ENCODE peak calls at places on chromosomes 16 and 17, in nine cellular contexts. P is IMR-90; U is SJCRH30; J is CD4-positive, alpha-beta memory T cell; G is right cardiac atrium; E is right lobe of liver; N is GM23338; Y is H1; K is kidney epithelial cell. D is an unnamed sample.

GRCh38 chr17:47733414-47734288 is 615 bp downstream of the TBX21 start:
- DNase-seq in N (peak), U (no peak), P (no peak), K (no peak), Y (no peak), J (peak), E (peak), G (no peak), D (no peak)

GRCh38 chr17:56756536-56756935 is 77.2 kb downstream of the C17orf67 start:
- DNase-seq in E (no peak), N (no peak), K (peak), G (no peak), J (no peak), Y (no peak), U (no peak), P (peak), D (peak)

GRCh38 chr16:86508028-86508946 is 2.0 kb upstream of the FOXF1 start:
- DNase-seq in K (no peak), U (no peak), G (no peak), E (no peak), J (no peak), Y (no peak), P (no peak), N (peak), D (no peak)

GRCh38 chr17:31308372-31308905 is 5.4 kb downstream of the EVI2B start:
- DNase-seq in K (no peak), U (no peak), J (no peak), Y (no peak), N (no peak), G (no peak), P (no peak), E (no peak), D (no peak)

GRCh38 chr16:15879255-15879804 is 9.1 kb downstream of the CEP20 start:
- DNase-seq in G (no peak), N (no peak), Y (no peak), K (peak), P (peak), E (no peak), J (no peak), U (no peak), D (peak)

GRCh38 chr17:76781056-76781982 is 43.4 kb downstream of the MFSD11 start:
- DNase-seq in N (peak), K (no peak), P (no peak), Y (no peak), G (no peak), E (no peak), J (no peak), U (peak), D (no peak)

GRCh38 chr17:77487677-77488530 is 347.1 kb downstream of the SEC14L1 start:
- DNase-seq in U (no peak), P (no peak), G (peak), E (no peak), N (no peak), Y (no peak), K (no peak), J (no peak), D (no peak)

GRCh38 chr16:65453646-65454045 is 331.8 kb upstream of the CDH11 start:
- DNase-seq in G (no peak), N (no peak), U (peak), K (no peak), E (no peak), J (no peak), P (no peak), Y (no peak), D (no peak)

GRCh38 chr16:64440421-64440831 is 681.4 kb downstream of the CDH11 start:
- DNase-seq in E (no peak), Y (no peak), U (peak), G (no peak), P (peak), K (peak), J (no peak), N (no peak), D (peak)

GRCh38 chr17:72702136-72702735 is 390.3 kb downstream of the SLC39A11 start:
- DNase-seq in K (no peak), G (no peak), J (no peak), N (no peak), P (peak), E (no peak), U (no peak), Y (no peak), D (no peak)

GRCh38 chr16:51523400-51523799 is 372.3 kb upstream of the SALL1 start:
- DNase-seq in G (no peak), P (peak), U (no peak), K (no peak), N (no peak), Y (no peak), J (no peak), E (no peak), D (no peak)

GRCh38 chr17:68318103-68318991 is 27.1 kb downstream of the ARSG start:
- DNase-seq in Y (no peak), G (no peak), P (peak), U (peak), E (no peak), J (no peak), N (no peak), K (no peak), D (peak)

GRCh38 chr16:8655184-8655717 is 19.2 kb upstream of the ABAT start:
- DNase-seq in U (peak), G (no peak), E (no peak), J (no peak), P (peak), N (peak), K (no peak), Y (no peak), D (no peak)

GRCh38 chr16:9929836-9930235 is 252.4 kb downstream of the GRIN2A start:
- DNase-seq in E (no peak), U (no peak), Y (no peak), P (no peak), K (no peak), N (no peak), G (no peak), J (no peak), D (no peak)

GRCh38 chr16:10752843-10753523 is 9.3 kb downstream of the NUBP1 start:
- DNase-seq in U (no peak), Y (no peak), K (no peak), J (no peak), E (no peak), N (no peak), G (peak), P (no peak), D (no peak)

GRCh38 chr17:68532826-68533225 is 20.6 kb downstream of the PRKAR1A start:
- DNase-seq in U (no peak), J (no peak), G (no peak), Y (no peak), K (no peak), N (no peak), E (no peak), P (no peak), D (no peak)

GRCh38 chr17:55769625-55770000 is 18.8 kb downstream of the PCTP start:
- DNase-seq in G (no peak), K (no peak), Y (no peak), P (peak), J (no peak), E (no peak), U (no peak), N (no peak), D (peak)

GRCh38 chr16:87963400-87963799 is 12.2 kb downstream of the BANP start:
- DNase-seq in Y (no peak), J (peak), E (no peak), G (no peak), N (no peak), P (peak), K (peak), U (no peak), D (peak)

GRCh38 chr16:69566437-69567030 is 768 bp downstream of the NFAT5 start:
- DNase-seq in J (no peak), P (peak), K (no peak), Y (no peak), G (peak), N (peak), E (peak), U (peak), D (peak)

GRCh38 chr16:81650982-81651562 is 128.0 kb upstream of the PLCG2 start:
- DNase-seq in K (no peak), J (no peak), U (peak), N (peak), Y (no peak), E (peak), P (no peak), G (peak), D (no peak)

GRCh38 chr16:1966460-1966859 is at the start of gene RNF151:
- DNase-seq in Y (no peak), J (no peak), N (no peak), K (no peak), U (no peak), E (no peak), P (no peak), G (no peak), D (no peak)

GRCh38 chr16:86448306-86448705 is 62.0 kb upstream of the FOXF1 start:
- DNase-seq in E (no peak), G (no peak), U (peak), K (no peak), J (no peak), N (no peak), P (peak), Y (no peak), D (no peak)

GRCh38 chr17:77118251-77118928 is 22.4 kb upstream of the SEC14L1 start:
- DNase-seq in J (no peak), Y (no peak), E (no peak), K (no peak), U (no peak), P (no peak), G (no peak), N (no peak), D (no peak)

GRCh38 chr17:41773190-41773588 is 13.3 kb downstream of the JUP start:
- DNase-seq in E (peak), N (peak), K (peak), P (peak), U (peak), Y (no peak), G (peak), J (no peak), D (peak)

GRCh38 chr17:40718904-40719303 is 15.4 kb upstream of the KRT24 start:
- DNase-seq in N (no peak), K (no peak), Y (no peak), E (no peak), J (no peak), P (no peak), G (no peak), U (no peak), D (no peak)

GRCh38 chr16:85796599-85796998 is 2.7 kb downstream of the EMC8 start:
- DNase-seq in N (no peak), K (no peak), E (no peak), G (no peak), P (no peak), U (no peak), J (no peak), Y (no peak), D (no peak)

GRCh38 chr16:89335803-89336485 is 118.4 kb downstream of the ZNF778 start:
- DNase-seq in N (no peak), Y (no peak), G (peak), J (no peak), E (no peak), P (no peak), U (no peak), K (no peak), D (no peak)

GRCh38 chr17:29590979-29591736 is 1.7 kb upstream of the GIT1 start:
- DNase-seq in N (peak), E (peak), K (no peak), P (peak), G (peak), U (peak), J (no peak), Y (no peak), D (no peak)
- H3K4me3 ChIP-seq in N (peak), E (no peak), K (peak), P (no peak), G (peak), U (peak), J (no peak), Y (peak), D (peak)

DNA sequence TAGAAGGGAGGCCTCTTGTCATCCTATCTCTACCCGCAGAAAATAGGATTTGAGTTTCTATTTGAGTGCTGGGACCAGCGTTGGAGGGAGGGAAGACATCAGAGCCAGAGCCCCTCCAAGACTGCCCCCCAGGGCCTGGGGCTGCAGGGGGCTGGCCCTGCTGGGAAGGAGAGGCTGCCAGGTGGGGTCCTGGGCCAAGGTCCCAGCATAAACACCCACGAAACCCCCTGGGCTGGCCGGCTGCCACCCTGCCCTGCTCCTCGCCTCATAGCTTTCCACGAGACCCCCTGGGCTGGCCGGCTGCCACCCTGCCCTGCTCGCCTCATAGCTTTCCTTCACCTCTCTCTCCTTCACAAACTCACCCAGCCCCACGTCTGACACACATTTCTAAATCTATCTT is 10.6 kb upstream of the TEX19 start:
- DNase-seq in Y (no peak), E (peak), J (no peak), G (no peak), K (no peak), P (no peak), U (no peak), N (no peak), D (no peak)
- H3K4me3 ChIP-seq in Y (no peak), E (no peak), J (no peak), G (no peak), K (no peak), P (no peak), U (no peak), N (no peak), D (no peak)

DNA sequence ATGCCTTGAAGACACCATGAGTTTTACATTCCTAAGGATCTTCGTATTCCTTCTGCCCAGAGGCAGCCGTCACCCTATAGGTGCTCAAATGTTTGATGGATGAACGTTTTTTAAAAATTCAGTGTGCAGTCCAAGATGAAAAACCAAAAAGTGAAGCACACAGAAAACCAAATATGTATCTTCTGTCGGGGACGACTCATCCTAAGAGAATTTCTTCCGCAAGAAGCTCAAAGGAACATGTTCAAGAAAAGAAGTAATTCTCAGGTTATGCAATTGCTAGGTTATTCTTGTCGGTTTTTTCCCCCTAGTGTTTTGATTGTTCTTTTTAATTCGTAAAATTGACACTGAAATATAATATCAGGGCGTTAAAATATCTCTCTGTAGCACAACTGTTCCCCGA is 1.4 kb downstream of the CENPV start:
- DNase-seq in K (no peak), G (no peak), P (peak), U (no peak), J (no peak), E (no peak), Y (no peak), N (no peak), D (no peak)
- H3K4me3 ChIP-seq in K (peak), G (peak), P (peak), U (peak), J (peak), E (peak), Y (peak), N (peak), D (peak)

GRCh38 chr16:84667600-84668309 is 19.4 kb downstream of the KLHL36 start:
- DNase-seq in G (no peak), U (no peak), J (no peak), E (no peak), P (no peak), Y (no peak), K (no peak), N (no peak), D (no peak)
- H3K4me3 ChIP-seq in G (no peak), U (no peak), J (no peak), E (no peak), P (no peak), Y (no peak), K (no peak), N (peak), D (no peak)

GRCh38 chr17:79932446-79932845 is 93.2 kb upstream of the CBX4 start:
- DNase-seq in Y (no peak), P (no peak), J (no peak), U (no peak), E (no peak), N (no peak), K (no peak), G (no peak), D (no peak)

GRCh38 chr17:79930077-79930785 is 91.0 kb upstream of the CBX4 start:
- DNase-seq in Y (no peak), E (no peak), N (peak), G (no peak), J (no peak), P (no peak), U (no peak), K (no peak), D (no peak)

GRCh38 chr17:79932907-79933306 is 93.7 kb upstream of the CBX4 start:
- DNase-seq in G (no peak), K (no peak), N (no peak), Y (no peak), E (no peak), J (no peak), P (no peak), U (no peak), D (no peak)

GRCh38 chr17:79930786-79931516 is 91.7 kb upstream of the CBX4 start:
- DNase-seq in E (no peak), K (no peak), J (no peak), G (no peak), P (no peak), Y (no peak), U (no peak), N (peak), D (no peak)

DNA sequence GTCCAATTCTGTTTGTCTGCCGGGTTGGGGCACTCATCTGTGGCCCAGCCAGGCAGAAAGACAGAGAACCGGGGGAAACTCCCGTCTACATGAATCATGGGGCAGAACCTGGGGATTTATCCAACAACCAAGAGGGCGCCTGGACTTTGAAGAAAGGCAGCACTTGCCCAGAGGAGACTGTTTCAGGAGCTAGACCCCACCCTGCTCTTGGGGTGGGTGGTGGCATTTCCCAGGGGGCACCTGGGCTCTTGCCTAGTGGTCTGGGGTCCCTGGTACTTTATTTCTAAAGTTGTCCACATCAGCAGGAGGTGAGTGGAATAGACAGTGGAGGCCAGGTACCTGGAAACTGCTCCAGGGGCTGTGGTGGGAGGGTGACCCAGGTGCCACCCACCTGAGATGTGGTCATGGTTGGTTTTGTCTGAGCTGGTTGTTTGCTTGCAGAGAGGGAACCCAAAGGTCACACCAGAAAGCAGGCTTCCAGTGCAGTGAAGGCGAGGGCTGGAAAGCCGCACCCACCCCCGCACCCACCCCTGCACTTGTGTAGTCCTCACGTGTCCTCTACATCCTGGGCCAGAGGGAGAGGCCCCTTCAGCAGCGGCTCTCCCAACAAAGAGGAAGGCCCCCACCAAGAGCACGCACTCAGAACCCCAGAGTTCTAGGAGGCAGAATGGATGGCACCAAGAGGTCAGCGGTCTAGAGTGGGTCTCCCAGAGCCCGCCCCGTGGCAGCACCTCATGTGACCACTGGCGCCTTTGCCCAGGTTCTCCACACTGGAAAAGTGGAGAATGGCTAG is 92.5 kb upstream of the CBX4 start:
- DNase-seq in Y (no peak), J (no peak), N (no peak), K (no peak), G (no peak), P (peak), E (no peak), U (no peak), D (no peak)
- H3K4me3 ChIP-seq in Y (no peak), J (no peak), N (peak), K (no peak), G (no peak), P (no peak), E (no peak), U (no peak), D (no peak)

GRCh38 chr17:61739002-61739401 is 124.3 kb downstream of the BRIP1 start:
- DNase-seq in G (no peak), E (no peak), Y (no peak), N (no peak), P (no peak), K (no peak), U (no peak), J (no peak), D (no peak)
- H3K4me3 ChIP-seq in G (no peak), E (no peak), Y (no peak), N (no peak), P (no peak), K (no peak), U (no peak), J (no peak), D (no peak)

GRCh38 chr17:49574945-49575523 is 637 bp upstream of the NXPH3 start:
- DNase-seq in Y (no peak), J (no peak), G (peak), U (no peak), E (no peak), P (no peak), K (no peak), N (no peak), D (no peak)
- H3K4me3 ChIP-seq in Y (peak), J (no peak), G (peak), U (peak), E (no peak), P (no peak), K (no peak), N (peak), D (peak)